ENCODE peak calls at places on chromosome 3, in eight cellular contexts. One of them, this sample, is unnamed.

GRCh38 chr3:1055870-1056269 is 37.0 kb upstream of the CNTN6 start:
- DNase-seq in activated T-cell treated with anti-CD3 and anti-CD28 coated beads, Interleukin-2, amount 50 U/mL, for 24 hours: no peak
- DNase-seq in pancreas: no peak
- DNase-seq in uterus: no peak
- DNase-seq in naive thymus-derived CD8-positive, alpha-beta T cell: no peak
- DNase-seq in amniotic stem cell: no peak
- DNase-seq in lower leg skin: no peak
- DNase-seq in AG10803: no peak
- DNase-seq in this sample: no peak

GRCh38 chr3:150312018-150312657 is 96.0 kb upstream of the TSC22D2 start:
- DNase-seq in uterus: no peak
- DNase-seq in activated T-cell treated with anti-CD3 and anti-CD28 coated beads, Interleukin-2, amount 50 U/mL, for 24 hours: no peak
- DNase-seq in naive thymus-derived CD8-positive, alpha-beta T cell: no peak
- DNase-seq in AG10803: no peak
- DNase-seq in amniotic stem cell: no peak
- DNase-seq in pancreas: no peak
- DNase-seq in lower leg skin: no peak
- DNase-seq in this sample: no peak

GRCh38 chr3:170089862-170090600 is 52.2 kb downstream of the GPR160 start:
- DNase-seq in activated T-cell treated with anti-CD3 and anti-CD28 coated beads, Interleukin-2, amount 50 U/mL, for 24 hours: no peak
- DNase-seq in naive thymus-derived CD8-positive, alpha-beta T cell: no peak
- DNase-seq in uterus: no peak
- DNase-seq in lower leg skin: no peak
- DNase-seq in AG10803: peak
- DNase-seq in amniotic stem cell: no peak
- DNase-seq in pancreas: no peak
- DNase-seq in this sample: no peak

GRCh38 chr3:89314454-89314853 is 207.0 kb downstream of the EPHA3 start:
- DNase-seq in uterus: no peak
- DNase-seq in AG10803: peak
- DNase-seq in activated T-cell treated with anti-CD3 and anti-CD28 coated beads, Interleukin-2, amount 50 U/mL, for 24 hours: no peak
- DNase-seq in amniotic stem cell: no peak
- DNase-seq in naive thymus-derived CD8-positive, alpha-beta T cell: no peak
- DNase-seq in lower leg skin: no peak
- DNase-seq in pancreas: no peak
- DNase-seq in this sample: no peak

GRCh38 chr3:157522646-157523045 is 19.4 kb upstream of the VEPH1 start:
- DNase-seq in uterus: no peak
- DNase-seq in AG10803: no peak
- DNase-seq in amniotic stem cell: no peak
- DNase-seq in lower leg skin: no peak
- DNase-seq in pancreas: no peak
- DNase-seq in naive thymus-derived CD8-positive, alpha-beta T cell: no peak
- DNase-seq in activated T-cell treated with anti-CD3 and anti-CD28 coated beads, Interleukin-2, amount 50 U/mL, for 24 hours: no peak
- DNase-seq in this sample: no peak

GRCh38 chr3:172249039-172249438 is 199.2 kb downstream of the GHSR start:
- DNase-seq in amniotic stem cell: no peak
- DNase-seq in AG10803: peak
- DNase-seq in uterus: no peak
- DNase-seq in pancreas: no peak
- DNase-seq in naive thymus-derived CD8-positive, alpha-beta T cell: no peak
- DNase-seq in activated T-cell treated with anti-CD3 and anti-CD28 coated beads, Interleukin-2, amount 50 U/mL, for 24 hours: no peak
- DNase-seq in lower leg skin: no peak
- DNase-seq in this sample: no peak

GRCh38 chr3:134014270-134014669 is 15.5 kb downstream of the SLCO2A1 start:
- DNase-seq in activated T-cell treated with anti-CD3 and anti-CD28 coated beads, Interleukin-2, amount 50 U/mL, for 24 hours: no peak
- DNase-seq in pancreas: no peak
- DNase-seq in naive thymus-derived CD8-positive, alpha-beta T cell: no peak
- DNase-seq in uterus: no peak
- DNase-seq in amniotic stem cell: no peak
- DNase-seq in lower leg skin: no peak
- DNase-seq in AG10803: no peak
- DNase-seq in this sample: no peak

GRCh38 chr3:83454353-83454752 is 1504.4 kb upstream of the CADM2 start:
- DNase-seq in AG10803: no peak
- DNase-seq in uterus: no peak
- DNase-seq in lower leg skin: no peak
- DNase-seq in naive thymus-derived CD8-positive, alpha-beta T cell: no peak
- DNase-seq in amniotic stem cell: no peak
- DNase-seq in activated T-cell treated with anti-CD3 and anti-CD28 coated beads, Interleukin-2, amount 50 U/mL, for 24 hours: no peak
- DNase-seq in pancreas: no peak
- DNase-seq in this sample: no peak

GRCh38 chr3:172586447-172586846 is 63.2 kb upstream of the TNFSF10 start:
- DNase-seq in activated T-cell treated with anti-CD3 and anti-CD28 coated beads, Interleukin-2, amount 50 U/mL, for 24 hours: no peak
- DNase-seq in amniotic stem cell: no peak
- DNase-seq in AG10803: no peak
- DNase-seq in naive thymus-derived CD8-positive, alpha-beta T cell: no peak
- DNase-seq in pancreas: no peak
- DNase-seq in uterus: no peak
- DNase-seq in lower leg skin: no peak
- DNase-seq in this sample: no peak

GRCh38 chr3:157174265-157174615 is 14.3 kb upstream of the CCNL1 start:
- DNase-seq in pancreas: peak
- DNase-seq in lower leg skin: peak
- DNase-seq in amniotic stem cell: no peak
- DNase-seq in uterus: no peak
- DNase-seq in activated T-cell treated with anti-CD3 and anti-CD28 coated beads, Interleukin-2, amount 50 U/mL, for 24 hours: peak
- DNase-seq in naive thymus-derived CD8-positive, alpha-beta T cell: no peak
- DNase-seq in AG10803: no peak
- DNase-seq in this sample: no peak

GRCh38 chr3:19399356-19399755 is 251.0 kb downstream of the KCNH8 start:
- DNase-seq in AG10803: no peak
- DNase-seq in activated T-cell treated with anti-CD3 and anti-CD28 coated beads, Interleukin-2, amount 50 U/mL, for 24 hours: no peak
- DNase-seq in uterus: no peak
- DNase-seq in lower leg skin: no peak
- DNase-seq in naive thymus-derived CD8-positive, alpha-beta T cell: no peak
- DNase-seq in pancreas: no peak
- DNase-seq in amniotic stem cell: no peak
- DNase-seq in this sample: no peak

GRCh38 chr3:37892917-37893595 is 31.4 kb downstream of the CTDSPL start:
- DNase-seq in uterus: peak
- DNase-seq in pancreas: no peak
- DNase-seq in amniotic stem cell: no peak
- DNase-seq in lower leg skin: no peak
- DNase-seq in naive thymus-derived CD8-positive, alpha-beta T cell: no peak
- DNase-seq in AG10803: peak
- DNase-seq in activated T-cell treated with anti-CD3 and anti-CD28 coated beads, Interleukin-2, amount 50 U/mL, for 24 hours: no peak
- DNase-seq in this sample: no peak

GRCh38 chr3:52121813-52122212 is 32.4 kb downstream of the POC1A start:
- DNase-seq in lower leg skin: no peak
- DNase-seq in naive thymus-derived CD8-positive, alpha-beta T cell: no peak
- DNase-seq in amniotic stem cell: no peak
- DNase-seq in uterus: no peak
- DNase-seq in pancreas: no peak
- DNase-seq in AG10803: no peak
- DNase-seq in activated T-cell treated with anti-CD3 and anti-CD28 coated beads, Interleukin-2, amount 50 U/mL, for 24 hours: no peak
- DNase-seq in this sample: no peak

GRCh38 chr3:9387322-9387655 is 10.1 kb upstream of the SETD5 start:
- DNase-seq in lower leg skin: no peak
- DNase-seq in activated T-cell treated with anti-CD3 and anti-CD28 coated beads, Interleukin-2, amount 50 U/mL, for 24 hours: no peak
- DNase-seq in uterus: no peak
- DNase-seq in amniotic stem cell: no peak
- DNase-seq in naive thymus-derived CD8-positive, alpha-beta T cell: no peak
- DNase-seq in pancreas: no peak
- DNase-seq in AG10803: no peak
- DNase-seq in this sample: no peak

GRCh38 chr3:127431066-127431465 is 143.2 kb upstream of the PRR20G start:
- DNase-seq in uterus: peak
- DNase-seq in lower leg skin: peak
- DNase-seq in AG10803: no peak
- DNase-seq in activated T-cell treated with anti-CD3 and anti-CD28 coated beads, Interleukin-2, amount 50 U/mL, for 24 hours: no peak
- DNase-seq in pancreas: peak
- DNase-seq in amniotic stem cell: no peak
- DNase-seq in naive thymus-derived CD8-positive, alpha-beta T cell: no peak
- DNase-seq in this sample: no peak

GRCh38 chr3:56291244-56291680 is 177.0 kb downstream of the ERC2 start:
- DNase-seq in AG10803: peak
- DNase-seq in uterus: no peak
- DNase-seq in pancreas: no peak
- DNase-seq in lower leg skin: no peak
- DNase-seq in amniotic stem cell: no peak
- DNase-seq in naive thymus-derived CD8-positive, alpha-beta T cell: no peak
- DNase-seq in activated T-cell treated with anti-CD3 and anti-CD28 coated beads, Interleukin-2, amount 50 U/mL, for 24 hours: no peak
- DNase-seq in this sample: no peak

GRCh38 chr3:15327941-15328340 is 4.4 kb downstream of the SH3BP5 start:
- DNase-seq in lower leg skin: peak
- DNase-seq in AG10803: no peak
- DNase-seq in pancreas: no peak
- DNase-seq in activated T-cell treated with anti-CD3 and anti-CD28 coated beads, Interleukin-2, amount 50 U/mL, for 24 hours: no peak
- DNase-seq in amniotic stem cell: no peak
- DNase-seq in uterus: peak
- DNase-seq in naive thymus-derived CD8-positive, alpha-beta T cell: no peak
- DNase-seq in this sample: peak

GRCh38 chr3:197692641-197693040 is 44.1 kb downstream of the RUBCN start:
- DNase-seq in AG10803: peak
- DNase-seq in naive thymus-derived CD8-positive, alpha-beta T cell: no peak
- DNase-seq in activated T-cell treated with anti-CD3 and anti-CD28 coated beads, Interleukin-2, amount 50 U/mL, for 24 hours: no peak
- DNase-seq in uterus: no peak
- DNase-seq in amniotic stem cell: no peak
- DNase-seq in pancreas: no peak
- DNase-seq in lower leg skin: no peak
- DNase-seq in this sample: no peak

GRCh38 chr3:11734-12133 is 184.8 kb upstream of the CHL1 start:
- DNase-seq in activated T-cell treated with anti-CD3 and anti-CD28 coated beads, Interleukin-2, amount 50 U/mL, for 24 hours: peak
- DNase-seq in pancreas: no peak
- DNase-seq in naive thymus-derived CD8-positive, alpha-beta T cell: no peak
- DNase-seq in AG10803: peak
- DNase-seq in lower leg skin: no peak
- DNase-seq in uterus: no peak
- DNase-seq in amniotic stem cell: no peak
- DNase-seq in this sample: no peak

GRCh38 chr3:142857056-142857455 is 31.8 kb downstream of the PCOLCE2 start:
- DNase-seq in lower leg skin: no peak
- DNase-seq in naive thymus-derived CD8-positive, alpha-beta T cell: no peak
- DNase-seq in pancreas: peak
- DNase-seq in AG10803: no peak
- DNase-seq in activated T-cell treated with anti-CD3 and anti-CD28 coated beads, Interleukin-2, amount 50 U/mL, for 24 hours: no peak
- DNase-seq in amniotic stem cell: no peak
- DNase-seq in uterus: no peak
- DNase-seq in this sample: no peak

GRCh38 chr3:30440147-30440604 is 166.2 kb upstream of the TGFBR2 start:
- DNase-seq in amniotic stem cell: no peak
- DNase-seq in AG10803: peak
- DNase-seq in uterus: no peak
- DNase-seq in naive thymus-derived CD8-positive, alpha-beta T cell: no peak
- DNase-seq in activated T-cell treated with anti-CD3 and anti-CD28 coated beads, Interleukin-2, amount 50 U/mL, for 24 hours: no peak
- DNase-seq in lower leg skin: no peak
- DNase-seq in pancreas: no peak
- DNase-seq in this sample: no peak

GRCh38 chr3:153192327-153192726 is 30.3 kb downstream of the RAP2B start:
- DNase-seq in uterus: no peak
- DNase-seq in amniotic stem cell: no peak
- DNase-seq in naive thymus-derived CD8-positive, alpha-beta T cell: no peak
- DNase-seq in AG10803: no peak
- DNase-seq in lower leg skin: no peak
- DNase-seq in pancreas: no peak
- DNase-seq in activated T-cell treated with anti-CD3 and anti-CD28 coated beads, Interleukin-2, amount 50 U/mL, for 24 hours: no peak
- DNase-seq in this sample: no peak

GRCh38 chr3:194255252-194256039 is 95.7 kb downstream of the CPN2 start:
- DNase-seq in AG10803: no peak
- DNase-seq in lower leg skin: peak
- DNase-seq in uterus: peak
- DNase-seq in naive thymus-derived CD8-positive, alpha-beta T cell: no peak
- DNase-seq in activated T-cell treated with anti-CD3 and anti-CD28 coated beads, Interleukin-2, amount 50 U/mL, for 24 hours: peak
- DNase-seq in pancreas: no peak
- DNase-seq in amniotic stem cell: no peak
- DNase-seq in this sample: no peak

GRCh38 chr3:13932578-13933295 is 52.9 kb upstream of the WNT7A start:
- DNase-seq in AG10803: no peak
- DNase-seq in uterus: no peak
- DNase-seq in naive thymus-derived CD8-positive, alpha-beta T cell: no peak
- DNase-seq in amniotic stem cell: no peak
- DNase-seq in lower leg skin: no peak
- DNase-seq in pancreas: no peak
- DNase-seq in activated T-cell treated with anti-CD3 and anti-CD28 coated beads, Interleukin-2, amount 50 U/mL, for 24 hours: peak
- DNase-seq in this sample: no peak

GRCh38 chr3:39148116-39149058 is 5.0 kb downstream of the CSRNP1 start:
- DNase-seq in activated T-cell treated with anti-CD3 and anti-CD28 coated beads, Interleukin-2, amount 50 U/mL, for 24 hours: peak
- DNase-seq in uterus: no peak
- DNase-seq in lower leg skin: peak
- DNase-seq in AG10803: peak
- DNase-seq in naive thymus-derived CD8-positive, alpha-beta T cell: no peak
- DNase-seq in amniotic stem cell: no peak
- DNase-seq in pancreas: peak
- DNase-seq in this sample: no peak

This sample was measured in prostate gland.